ENCODE peak calls at places on chromosome 18, in nine cellular contexts. One of them, this sample, is unnamed.

GRCh38 chr18:46630991-46631390 is 26.0 kb downstream of the LOXHD1 start:
- DNase-seq in HepG2: no peak
- DNase-seq in breast epithelium: no peak
- DNase-seq in K562: no peak
- DNase-seq in transverse colon: no peak
- DNase-seq in spleen: no peak
- DNase-seq in SK-N-SH: no peak
- DNase-seq in prostate gland: no peak
- DNase-seq in suprapubic skin: no peak
- DNase-seq in this sample: no peak

GRCh38 chr18:48680871-48681270 is 142.0 kb downstream of the CTIF start:
- DNase-seq in transverse colon: no peak
- DNase-seq in K562: no peak
- DNase-seq in SK-N-SH: no peak
- DNase-seq in prostate gland: peak; percentile 27
- DNase-seq in spleen: peak; percentile 75
- DNase-seq in breast epithelium: no peak
- DNase-seq in suprapubic skin: no peak
- DNase-seq in HepG2: no peak
- DNase-seq in this sample: no peak

GRCh38 chr18:32920796-32921787 is 148.3 kb upstream of the KLHL14 start:
- DNase-seq in transverse colon: no peak
- DNase-seq in SK-N-SH: no peak
- DNase-seq in HepG2: peak; percentile 70
- DNase-seq in suprapubic skin: no peak
- DNase-seq in spleen: no peak
- DNase-seq in prostate gland: no peak
- DNase-seq in breast epithelium: no peak
- DNase-seq in K562: no peak
- DNase-seq in this sample: peak; percentile 71

GRCh38 chr18:46821856-46822711 is 65.2 kb upstream of the ST8SIA5 start:
- DNase-seq in prostate gland: no peak
- DNase-seq in K562: no peak
- DNase-seq in HepG2: no peak
- DNase-seq in breast epithelium: no peak
- DNase-seq in suprapubic skin: no peak
- DNase-seq in transverse colon: no peak
- DNase-seq in spleen: no peak
- DNase-seq in SK-N-SH: no peak
- DNase-seq in this sample: no peak

GRCh38 chr18:79796531-79797390 is 977 bp upstream of the KCNG2 start:
- DNase-seq in HepG2: no peak
- DNase-seq in prostate gland: no peak
- DNase-seq in suprapubic skin: no peak
- DNase-seq in breast epithelium: no peak
- DNase-seq in spleen: peak; percentile 66
- DNase-seq in K562: no peak
- DNase-seq in SK-N-SH: no peak
- DNase-seq in transverse colon: no peak
- DNase-seq in this sample: no peak

GRCh38 chr18:78418379-78418778 is 561.2 kb upstream of the SALL3 start:
- DNase-seq in SK-N-SH: no peak
- DNase-seq in prostate gland: no peak
- DNase-seq in transverse colon: no peak
- DNase-seq in HepG2: no peak
- DNase-seq in K562: no peak
- DNase-seq in spleen: no peak
- DNase-seq in breast epithelium: no peak
- DNase-seq in suprapubic skin: peak; percentile 63
- DNase-seq in this sample: no peak

GRCh38 chr18:43405097-43405496 is 127.8 kb upstream of the SYT4 start:
- DNase-seq in K562: no peak
- DNase-seq in transverse colon: no peak
- DNase-seq in SK-N-SH: no peak
- DNase-seq in HepG2: no peak
- DNase-seq in prostate gland: no peak
- DNase-seq in suprapubic skin: no peak
- DNase-seq in breast epithelium: no peak
- DNase-seq in spleen: no peak
- DNase-seq in this sample: no peak

GRCh38 chr18:64799378-64799777 is 650.5 kb upstream of the LINC00305 start:
- DNase-seq in SK-N-SH: no peak
- DNase-seq in suprapubic skin: no peak
- DNase-seq in K562: no peak
- DNase-seq in HepG2: no peak
- DNase-seq in breast epithelium: no peak
- DNase-seq in transverse colon: no peak
- DNase-seq in spleen: no peak
- DNase-seq in prostate gland: no peak
- DNase-seq in this sample: no peak

GRCh38 chr18:10659594-10659993 is 133.8 kb downstream of the NAPG start:
- DNase-seq in HepG2: no peak
- DNase-seq in SK-N-SH: no peak
- DNase-seq in prostate gland: no peak
- DNase-seq in transverse colon: no peak
- DNase-seq in breast epithelium: no peak
- DNase-seq in spleen: no peak
- DNase-seq in K562: no peak
- DNase-seq in suprapubic skin: no peak
- DNase-seq in this sample: no peak

DNA sequence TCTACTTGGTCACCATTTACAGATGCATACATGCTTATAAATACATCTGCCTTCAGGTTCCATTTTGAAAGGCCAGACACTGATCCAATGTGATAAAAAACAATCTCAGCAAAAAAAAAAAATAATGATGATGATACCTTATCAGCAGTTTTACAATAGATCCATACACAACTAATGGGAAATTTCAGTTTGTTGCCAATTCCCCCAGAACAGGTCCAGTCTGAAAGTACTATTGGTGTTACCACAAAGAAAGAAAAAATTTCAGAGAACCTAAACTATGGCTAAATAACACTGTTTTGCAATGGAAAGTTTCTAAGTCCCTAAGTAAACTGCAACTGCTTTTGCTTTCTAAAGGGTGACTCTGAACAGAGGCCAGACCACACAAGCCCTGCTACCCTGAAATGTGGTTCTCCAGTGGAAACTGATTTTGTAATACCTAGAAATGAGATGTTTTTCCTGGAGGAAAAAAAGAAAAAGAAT is 54.1 kb downstream of the LPIN2 start:
- DNase-seq in K562: no peak
- DNase-seq in SK-N-SH: peak; percentile 11
- DNase-seq in breast epithelium: peak; percentile 31
- DNase-seq in transverse colon: no peak
- DNase-seq in spleen: no peak
- DNase-seq in HepG2: no peak
- DNase-seq in prostate gland: no peak
- DNase-seq in suprapubic skin: no peak
- DNase-seq in this sample: no peak
- TF ChIP-seq POLR2AphosphoS5 in K562: no peak
- TF ChIP-seq POLR2AphosphoS5 in SK-N-SH: no peak
- TF ChIP-seq POLR2AphosphoS5 in breast epithelium: no peak
- TF ChIP-seq POLR2AphosphoS5 in transverse colon: no peak
- TF ChIP-seq POLR2AphosphoS5 in spleen: no peak
- TF ChIP-seq POLR2AphosphoS5 in HepG2: no peak
- TF ChIP-seq POLR2AphosphoS5 in prostate gland: no peak
- TF ChIP-seq POLR2AphosphoS5 in suprapubic skin: no peak
- TF ChIP-seq POLR2AphosphoS5 in this sample: no peak

GRCh38 chr18:58578835-58579560 is 49.9 kb downstream of the ALPK2 start:
- DNase-seq in suprapubic skin: no peak
- DNase-seq in K562: no peak
- DNase-seq in SK-N-SH: no peak
- DNase-seq in prostate gland: no peak
- DNase-seq in HepG2: peak; percentile 28
- DNase-seq in spleen: no peak
- DNase-seq in transverse colon: no peak
- DNase-seq in breast epithelium: no peak
- DNase-seq in this sample: no peak

GRCh38 chr18:58579561-58580047 is 49.3 kb downstream of the ALPK2 start:
- DNase-seq in prostate gland: no peak
- DNase-seq in K562: no peak
- DNase-seq in transverse colon: no peak
- DNase-seq in spleen: no peak
- DNase-seq in SK-N-SH: no peak
- DNase-seq in breast epithelium: no peak
- DNase-seq in suprapubic skin: no peak
- DNase-seq in HepG2: peak; percentile 90
- DNase-seq in this sample: no peak

GRCh38 chr18:58578321-58578720 is 50.6 kb downstream of the ALPK2 start:
- DNase-seq in HepG2: no peak
- DNase-seq in spleen: no peak
- DNase-seq in K562: no peak
- DNase-seq in SK-N-SH: peak; percentile 35
- DNase-seq in suprapubic skin: no peak
- DNase-seq in breast epithelium: no peak
- DNase-seq in transverse colon: no peak
- DNase-seq in prostate gland: no peak
- DNase-seq in this sample: no peak

GRCh38 chr18:58580078-58580477 is 48.8 kb downstream of the ALPK2 start:
- DNase-seq in K562: no peak
- DNase-seq in spleen: no peak
- DNase-seq in breast epithelium: no peak
- DNase-seq in transverse colon: no peak
- DNase-seq in HepG2: no peak
- DNase-seq in suprapubic skin: no peak
- DNase-seq in SK-N-SH: no peak
- DNase-seq in prostate gland: no peak
- DNase-seq in this sample: no peak

GRCh38 chr18:58576641-58577251 is 52.1 kb downstream of the ALPK2 start:
- DNase-seq in transverse colon: no peak
- DNase-seq in suprapubic skin: no peak
- DNase-seq in K562: no peak
- DNase-seq in breast epithelium: no peak
- DNase-seq in spleen: no peak
- DNase-seq in SK-N-SH: no peak
- DNase-seq in HepG2: no peak
- DNase-seq in prostate gland: no peak
- DNase-seq in this sample: no peak
- H3K4me1 ChIP-seq in transverse colon: no peaks in the 10 kb centered on the region
- H3K4me1 ChIP-seq in suprapubic skin: no peaks in the 10 kb centered on the region
- H3K4me1 ChIP-seq in K562: no peaks in the 10 kb centered on the region
- H3K4me1 ChIP-seq in breast epithelium: no peaks in the 10 kb centered on the region
- H3K4me1 ChIP-seq in spleen: no peaks in the 10 kb centered on the region
- H3K4me1 ChIP-seq in SK-N-SH: peaks cover 17% of the 10 kb centered on the region
- H3K4me1 ChIP-seq in HepG2: peaks cover 47% of the 10 kb centered on the region
- H3K4me1 ChIP-seq in prostate gland: no peaks in the 10 kb centered on the region
- H3K4me1 ChIP-seq in this sample: no peaks in the 10 kb centered on the region

GRCh38 chr18:74610216-74610615 is 12.5 kb downstream of the ZNF407 start:
- DNase-seq in prostate gland: no peak
- DNase-seq in suprapubic skin: no peak
- DNase-seq in transverse colon: no peak
- DNase-seq in spleen: no peak
- DNase-seq in HepG2: no peak
- DNase-seq in breast epithelium: no peak
- DNase-seq in SK-N-SH: no peak
- DNase-seq in K562: no peak
- DNase-seq in this sample: no peak

GRCh38 chr18:74609535-74609934 is 11.9 kb downstream of the ZNF407 start:
- DNase-seq in transverse colon: no peak
- DNase-seq in HepG2: no peak
- DNase-seq in SK-N-SH: no peak
- DNase-seq in spleen: no peak
- DNase-seq in suprapubic skin: no peak
- DNase-seq in breast epithelium: no peak
- DNase-seq in K562: no peak
- DNase-seq in prostate gland: no peak
- DNase-seq in this sample: no peak

GRCh38 chr18:74604774-74605173 is 7.1 kb downstream of the ZNF407 start:
- DNase-seq in K562: no peak
- DNase-seq in transverse colon: no peak
- DNase-seq in spleen: no peak
- DNase-seq in HepG2: no peak
- DNase-seq in suprapubic skin: no peak
- DNase-seq in breast epithelium: no peak
- DNase-seq in prostate gland: no peak
- DNase-seq in SK-N-SH: no peak
- DNase-seq in this sample: no peak

GRCh38 chr18:74608681-74609080 is 11.0 kb downstream of the ZNF407 start:
- DNase-seq in prostate gland: no peak
- DNase-seq in suprapubic skin: no peak
- DNase-seq in spleen: no peak
- DNase-seq in transverse colon: no peak
- DNase-seq in K562: no peak
- DNase-seq in breast epithelium: no peak
- DNase-seq in SK-N-SH: no peak
- DNase-seq in HepG2: peak; percentile 27
- DNase-seq in this sample: no peak

GRCh38 chr18:74604366-74604765 is 6.7 kb downstream of the ZNF407 start:
- DNase-seq in SK-N-SH: no peak
- DNase-seq in prostate gland: no peak
- DNase-seq in HepG2: no peak
- DNase-seq in spleen: no peak
- DNase-seq in breast epithelium: no peak
- DNase-seq in suprapubic skin: no peak
- DNase-seq in transverse colon: no peak
- DNase-seq in K562: no peak
- DNase-seq in this sample: no peak
- TF ChIP-seq POLR2AphosphoS5 in SK-N-SH: no peak
- TF ChIP-seq POLR2AphosphoS5 in prostate gland: no peak
- TF ChIP-seq POLR2AphosphoS5 in HepG2: no peak
- TF ChIP-seq POLR2AphosphoS5 in spleen: no peak
- TF ChIP-seq POLR2AphosphoS5 in breast epithelium: no peak
- TF ChIP-seq POLR2AphosphoS5 in suprapubic skin: no peak
- TF ChIP-seq POLR2AphosphoS5 in transverse colon: no peak
- TF ChIP-seq POLR2AphosphoS5 in K562: no peak
- TF ChIP-seq POLR2AphosphoS5 in this sample: no peak

GRCh38 chr18:55384551-55385275 is 203.3 kb downstream of the TCF4 start:
- DNase-seq in transverse colon: peak; percentile 9
- DNase-seq in breast epithelium: no peak
- DNase-seq in K562: peak; percentile 57
- DNase-seq in SK-N-SH: peak; percentile 15
- DNase-seq in prostate gland: no peak
- DNase-seq in suprapubic skin: no peak
- DNase-seq in HepG2: peak; percentile 7
- DNase-seq in spleen: no peak
- DNase-seq in this sample: no peak

GRCh38 chr18:55384115-55384514 is 203.9 kb downstream of the TCF4 start:
- DNase-seq in spleen: no peak
- DNase-seq in transverse colon: no peak
- DNase-seq in SK-N-SH: no peak
- DNase-seq in K562: no peak
- DNase-seq in prostate gland: no peak
- DNase-seq in suprapubic skin: no peak
- DNase-seq in breast epithelium: no peak
- DNase-seq in HepG2: no peak
- DNase-seq in this sample: no peak

GRCh38 chr18:55387139-55387984 is 200.6 kb downstream of the TCF4 start:
- DNase-seq in transverse colon: no peak
- DNase-seq in K562: peak; percentile 61
- DNase-seq in SK-N-SH: no peak
- DNase-seq in suprapubic skin: no peak
- DNase-seq in spleen: no peak
- DNase-seq in HepG2: peak; percentile 0
- DNase-seq in prostate gland: no peak
- DNase-seq in breast epithelium: no peak
- DNase-seq in this sample: no peak

GRCh38 chr18:55386545-55386944 is 201.4 kb downstream of the TCF4 start:
- DNase-seq in prostate gland: no peak
- DNase-seq in K562: peak; percentile 61
- DNase-seq in SK-N-SH: peak; percentile 4
- DNase-seq in HepG2: no peak
- DNase-seq in transverse colon: no peak
- DNase-seq in breast epithelium: no peak
- DNase-seq in suprapubic skin: no peak
- DNase-seq in spleen: no peak
- DNase-seq in this sample: no peak

GRCh38 chr18:55385770-55386169 is 202.2 kb downstream of the TCF4 start:
- DNase-seq in transverse colon: no peak
- DNase-seq in prostate gland: no peak
- DNase-seq in spleen: no peak
- DNase-seq in K562: peak; percentile 39
- DNase-seq in SK-N-SH: no peak
- DNase-seq in HepG2: no peak
- DNase-seq in suprapubic skin: no peak
- DNase-seq in breast epithelium: no peak
- DNase-seq in this sample: no peak
- H3K4me1 ChIP-seq in transverse colon: peaks cover 6% of the 10 kb centered on the region
- H3K4me1 ChIP-seq in prostate gland: no peaks in the 10 kb centered on the region
- H3K4me1 ChIP-seq in spleen: peaks cover 6% of the 10 kb centered on the region
- H3K4me1 ChIP-seq in K562: peaks cover 8% of the 10 kb centered on the region
- H3K4me1 ChIP-seq in SK-N-SH: no peaks in the 10 kb centered on the region
- H3K4me1 ChIP-seq in HepG2: no peaks in the 10 kb centered on the region
- H3K4me1 ChIP-seq in suprapubic skin: peaks cover 12% of the 10 kb centered on the region
- H3K4me1 ChIP-seq in breast epithelium: no peaks in the 10 kb centered on the region
- H3K4me1 ChIP-seq in this sample: no peaks in the 10 kb centered on the region